ENCODE peak calls at places on chromosomes 12 and 14, in five cellular contexts. S is HCT116, J is HepG2, F is GM23338, N is upper lobe of left lung. T is an unnamed sample. For H3K4me1, the result is how much of the 10 kb centered on the place peaks cover.

GRCh38 chr14:103549361-103550311 is 12.8 kb downstream of the BAG5 start:
- ATAC-seq in J (peak), S (no peak), N (no peak), F (peak), T (no peak)

GRCh38 chr14:82045339-82045738 is 511.7 kb upstream of the SEL1L start:
- ATAC-seq in F (no peak), N (no peak), S (no peak), J (no peak), T (no peak)

GRCh38 chr12:1731019-1731687 is 40.3 kb downstream of the ADIPOR2 start:
- ATAC-seq in S (no peak), F (no peak), N (no peak), J (no peak), T (no peak)

GRCh38 chr12:54526800-54527630 is 22.4 kb upstream of the PDE1B start:
- ATAC-seq in S (peak), J (peak), N (no peak), F (peak), T (peak)

GRCh38 chr12:13505224-13505623 is 308.7 kb downstream of the EMP1 start:
- ATAC-seq in S (no peak), N (no peak), F (peak), J (no peak), T (no peak)

GRCh38 chr14:63893701-63894458 is 41.1 kb downstream of the SYNE2 start:
- ATAC-seq in N (peak), S (no peak), J (peak), F (peak), T (peak)

GRCh38 chr12:18389820-18390219 is 128.5 kb downstream of the PIK3C2G start:
- ATAC-seq in S (no peak), N (no peak), F (no peak), J (no peak), T (no peak)

GRCh38 chr12:26471560-26471959 is 276.2 kb downstream of the SSPN start:
- ATAC-seq in F (no peak), J (no peak), N (peak), S (no peak), T (peak)

GRCh38 chr12:60684988-60685655 is 1089.3 kb downstream of the SLC16A7 start:
- ATAC-seq in J (peak), F (peak), N (no peak), S (no peak), T (no peak)

GRCh38 chr14:61577506-61577931 is 117.8 kb upstream of the HIF1A start:
- ATAC-seq in N (no peak), S (no peak), J (no peak), F (no peak), T (no peak)

GRCh38 chr14:70803321-70804110 is 5.8 kb downstream of the MAP3K9 start:
- ATAC-seq in F (no peak), J (no peak), N (no peak), S (no peak), T (no peak)

GRCh38 chr14:51448831-51449665 is 202.7 kb upstream of the FRMD6 start:
- ATAC-seq in J (no peak), N (no peak), S (no peak), F (no peak), T (peak)

GRCh38 chr12:99907210-99907609 is 77.5 kb downstream of the ANKS1B start:
- ATAC-seq in J (no peak), S (no peak), N (no peak), F (no peak), T (no peak)

GRCh38 chr12:93434305-93434704 is 7.4 kb downstream of the UBE2N start:
- ATAC-seq in S (no peak), F (no peak), J (no peak), N (no peak), T (no peak)

GRCh38 chr14:60204843-60205774 is 39.9 kb upstream of the DHRS7 start:
- ATAC-seq in N (no peak), J (no peak), F (peak), S (no peak), T (no peak)

GRCh38 chr12:10554971-10555481 is 49.3 kb downstream of the EIF2S3B start:
- ATAC-seq in N (no peak), J (no peak), S (no peak), F (no peak), T (no peak)

GRCh38 chr12:58540480-58541299 is 379.6 kb downstream of the LRIG3 start:
- ATAC-seq in J (peak), F (peak), S (peak), N (peak), T (peak)

GRCh38 chr14:97580923-97581495 is 783.8 kb downstream of the VRK1 start:
- ATAC-seq in N (no peak), J (no peak), S (no peak), F (peak), T (no peak)

GRCh38 chr14:92702441-92702918 is 45.9 kb downstream of the LGMN start:
- ATAC-seq in J (peak), S (no peak), N (peak), F (no peak), T (peak)

GRCh38 chr12:31021181-31021580 is 52.5 kb upstream of the DDX11 start:
- ATAC-seq in N (no peak), S (no peak), F (no peak), J (no peak), T (no peak)

GRCh38 chr12:117502633-117503032 is 141.2 kb upstream of the NOS1 start:
- ATAC-seq in F (no peak), N (no peak), J (no peak), S (no peak), T (no peak)

GRCh38 chr12:57759360-57759980 is 4.6 kb downstream of the MARCHF9 start:
- ATAC-seq in S (peak), N (no peak), J (peak), F (peak), T (no peak)

GRCh38 chr12:123043536-123044001 is 63.1 kb downstream of the ARL6IP4 start:
- ATAC-seq in J (peak), F (peak), S (peak), N (peak), T (peak)

GRCh38 chr12:29582156-29582555 is 84.7 kb upstream of the OVCH1 start:
- ATAC-seq in N (no peak), S (no peak), F (no peak), J (no peak), T (peak)

GRCh38 chr12:94262228-94263010 is 114.0 kb downstream of the PLXNC1 start:
- ATAC-seq in J (no peak), N (peak), S (peak), F (no peak), T (peak)

GRCh38 chr12:132014915-132015280 is 65.2 kb downstream of the EP400 start:
- ATAC-seq in J (no peak), S (peak), N (no peak), F (peak), T (no peak)

GRCh38 chr12:117749431-117749830 is 219.4 kb downstream of the KSR2 start:
- ATAC-seq in S (no peak), N (no peak), J (no peak), F (no peak), T (no peak)

GRCh38 chr14:92991536-92991935 is 68.6 kb downstream of the CHGA start:
- ATAC-seq in N (no peak), S (no peak), F (no peak), J (no peak), T (no peak)

GRCh38 chr14:64556526-64556925 is 6.8 kb downstream of the PPP1R36 start:
- ATAC-seq in F (peak), J (no peak), S (no peak), N (no peak), T (peak)

GRCh38 chr12:131965073-131965472 is 15.3 kb downstream of the EP400 start:
- ATAC-seq in F (no peak), N (no peak), J (no peak), S (no peak), T (no peak)

GRCh38 chr12:54229624-54230212 is 40.9 kb upstream of the SMUG1 start:
- ATAC-seq in S (peak), F (no peak), N (no peak), J (no peak), T (peak)

GRCh38 chr12:123126294-123127144 is 24.4 kb downstream of the PITPNM2 start:
- ATAC-seq in F (no peak), J (peak), S (peak), N (peak), T (peak)

GRCh38 chr14:67420102-67420739 is 8.3 kb upstream of the PLEK2 start:
- ATAC-seq in F (peak), N (no peak), S (peak), J (peak), T (peak)

GRCh38 chr12:43357141-43357540 is 194.9 kb downstream of the ADAMTS20 start:
- ATAC-seq in F (no peak), N (no peak), J (no peak), S (no peak), T (no peak)

GRCh38 chr12:90281156-90281868 is 572.7 kb upstream of the ATP2B1 start:
- ATAC-seq in J (no peak), F (no peak), N (no peak), S (no peak), T (no peak)

GRCh38 chr14:25375639-25376038 is 325.7 kb upstream of the STXBP6 start:
- ATAC-seq in J (no peak), S (no peak), N (no peak), F (no peak), T (no peak)

GRCh38 chr14:25371053-25371452 is 321.1 kb upstream of the STXBP6 start:
- ATAC-seq in J (no peak), F (no peak), N (no peak), S (no peak), T (no peak)
- H3K4me1 ChIP-seq in J (under half), F (under half), N (under half), S (under half), T (under half)

DNA sequence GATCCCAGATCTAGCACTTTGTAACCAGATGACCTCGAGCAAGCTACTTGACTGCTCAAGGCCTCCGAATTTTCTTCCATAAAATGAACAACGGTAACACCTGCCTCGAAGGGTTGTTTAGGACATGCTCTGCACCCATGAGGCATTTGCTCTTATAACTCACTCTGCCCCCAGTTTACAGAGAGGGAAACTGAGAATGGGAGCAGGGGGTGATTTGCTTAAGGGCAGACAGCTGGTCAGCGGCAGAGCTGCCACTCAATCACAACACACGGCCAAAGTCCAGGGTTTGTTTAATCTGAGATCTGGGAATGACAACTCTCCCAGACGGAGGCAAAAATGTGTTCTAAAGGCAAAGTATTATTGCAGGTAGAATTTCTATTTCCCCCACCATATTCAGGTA is 156.3 kb downstream of the RIMBP2 start:
- ATAC-seq in S (no peak), F (no peak), N (no peak), J (peak), T (no peak)
- TF ChIP-seq POLR2AphosphoS5 in S (no peak), F (no peak), N (no peak), J (no peak), T (no peak)

GRCh38 chr14:49581961-49582210 is 4.3 kb downstream of the RPS29 start:
- ATAC-seq in J (no peak), N (no peak), F (no peak), S (no peak), T (no peak)
- TF ChIP-seq CTCF in J (no peak), N (no peak), F (no peak), S (no peak), T (no peak)

GRCh38 chr12:124519741-124520140 is 47.7 kb downstream of the NCOR2 start:
- ATAC-seq in N (no peak), F (no peak), J (no peak), S (peak), T (no peak)
- H3K4me1 ChIP-seq in N (half or more), F (under half), J (under half), S (half or more), T (half or more)

DNA sequence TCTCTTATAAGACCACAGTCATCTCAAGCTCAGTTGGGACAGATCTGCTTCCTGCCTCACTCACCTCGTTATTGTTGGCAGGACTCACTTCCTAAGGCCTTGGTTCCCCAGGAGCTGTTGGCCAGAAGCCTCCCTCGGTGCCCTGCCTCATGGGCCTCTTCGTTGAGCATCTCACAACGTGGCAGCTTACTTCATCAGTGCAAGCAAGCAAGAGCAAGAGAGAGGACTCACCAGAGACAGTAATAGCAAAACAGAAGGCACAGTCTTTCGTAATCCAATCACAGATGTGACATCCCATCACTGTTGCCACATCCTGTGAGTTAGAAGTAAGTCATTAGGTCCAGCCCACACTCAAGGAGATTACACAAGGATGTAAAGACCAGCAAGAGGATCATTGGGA is 5.1 kb upstream of the NUMB start:
- ATAC-seq in J (no peak), N (no peak), F (no peak), S (no peak), T (peak)
- TF ChIP-seq POLR2AphosphoS5 in J (peak), N (peak), F (no peak), S (no peak), T (peak)

GRCh38 chr12:47903927-47904646 is 707 bp downstream of the VDR start:
- ATAC-seq in J (no peak), S (peak), F (no peak), N (peak), T (peak)
- TF ChIP-seq CTCF in J (no peak), S (no peak), F (no peak), N (no peak), T (no peak)

GRCh38 chr12:71710276-71711125 is 24.6 kb downstream of the TMEM19 start:
- ATAC-seq in N (no peak), J (peak), S (peak), F (no peak), T (no peak)
- H3K4me1 ChIP-seq in N (under half), J (under half), S (under half), F (under half), T (under half)

GRCh38 chr14:24115451-24116110 is 832 bp upstream of the NRL start:
- ATAC-seq in S (no peak), F (peak), J (no peak), N (no peak), T (no peak)

GRCh38 chr14:24113379-24113800 is 1.2 kb upstream of the DCAF11 start:
- ATAC-seq in J (no peak), F (no peak), N (no peak), S (no peak), T (no peak)

GRCh38 chr14:24116111-24116809 is 1.5 kb upstream of the NRL start:
- ATAC-seq in N (no peak), S (no peak), J (no peak), F (no peak), T (no peak)

GRCh38 chr14:24114536-24115450 is at the start of the genes DCAF11 and NRL:
- ATAC-seq in S (peak), J (peak), N (peak), F (peak), T (peak)

GRCh38 chr14:24113801-24114535 is 609 bp upstream of the DCAF11 start:
- ATAC-seq in J (peak), S (peak), F (peak), N (peak), T (peak)
- TF ChIP-seq POLR2AphosphoS5 in J (peak), S (peak), F (no peak), N (peak), T (peak)

GRCh38 chr12:63056649-63057048 is 94.4 kb downstream of the AVPR1A start:
- ATAC-seq in J (no peak), S (no peak), F (no peak), N (no peak), T (no peak)
- TF ChIP-seq CTCF in J (no peak), S (no peak), F (no peak), N (no peak), T (no peak)